ENCODE peak calls at places on chromosomes 1 and 21, in nine cellular contexts. Z is ovary, D is HAP-1, L is right lobe of liver, G is astrocyte, J is uterus, B is thoracic aorta, S is kidney, C is suprapubic skin. I is an unnamed sample. For H3K9me3, the result is how much of the 10 kb centered on the place peaks cover.

GRCh38 chr1:200035397-200035955 is 8.0 kb downstream of the NR5A2 start:
- DNase-seq in Z (no peak), D (no peak), L (no peak), G (no peak), J (no peak), B (no peak), S (no peak), C (no peak), I (peak)

GRCh38 chr1:227941509-227942020 is 6.2 kb downstream of the WNT9A start:
- DNase-seq in Z (peak), D (no peak), L (peak), G (no peak), J (no peak), B (no peak), S (peak), C (peak), I (peak)

GRCh38 chr1:188295157-188295556 is 1466.4 kb downstream of the PLA2G4A start:
- DNase-seq in Z (no peak), D (no peak), L (no peak), G (no peak), J (no peak), B (no peak), S (no peak), C (no peak), I (no peak)

GRCh38 chr1:15919316-15919715 is 56.6 kb downstream of the ZBTB17 start:
- DNase-seq in Z (no peak), D (no peak), L (no peak), G (peak), J (no peak), B (no peak), S (no peak), C (no peak), I (no peak)

GRCh38 chr1:57157818-57158606 is 192.2 kb upstream of the C8B start:
- DNase-seq in Z (no peak), D (no peak), L (no peak), G (no peak), J (no peak), B (no peak), S (no peak), C (no peak), I (no peak)

GRCh38 chr1:59143824-59144223 is 153.1 kb upstream of the FGGY start:
- DNase-seq in Z (no peak), D (no peak), L (no peak), G (no peak), J (no peak), B (no peak), S (no peak), C (no peak), I (no peak)

GRCh38 chr1:97097404-97097925 is 375.9 kb downstream of the PTBP2 start:
- DNase-seq in Z (no peak), D (no peak), L (no peak), G (no peak), J (no peak), B (no peak), S (no peak), C (no peak), I (no peak)

GRCh38 chr1:206469933-206470691 is at the start of gene IKBKE:
- DNase-seq in Z (no peak), D (peak), L (peak), G (peak), J (peak), B (no peak), S (no peak), C (no peak), I (peak)

GRCh38 chr1:165353731-165354671 is 2.5 kb downstream of the LMX1A start:
- DNase-seq in Z (no peak), D (no peak), L (no peak), G (no peak), J (no peak), B (no peak), S (no peak), C (no peak), I (peak)

GRCh38 chr1:6580588-6581270 is 935 bp downstream of the ZBTB48 start:
- DNase-seq in Z (no peak), D (peak), L (peak), G (no peak), J (no peak), B (no peak), S (peak), C (no peak), I (peak)

GRCh38 chr21:34892196-34892595 is 156.9 kb downstream of the RUNX1 start:
- DNase-seq in Z (no peak), D (no peak), L (no peak), G (peak), J (no peak), B (no peak), S (no peak), C (no peak), I (no peak)

GRCh38 chr1:47389735-47390134 is 26.4 kb upstream of the FOXE3 start:
- DNase-seq in Z (no peak), D (no peak), L (no peak), G (no peak), J (no peak), B (no peak), S (no peak), C (no peak), I (no peak)

GRCh38 chr1:219264557-219264956 is 90.9 kb downstream of the LYPLAL1 start:
- DNase-seq in Z (no peak), D (no peak), L (no peak), G (peak), J (no peak), B (no peak), S (no peak), C (no peak), I (no peak)

GRCh38 chr21:38769253-38769780 is 36.4 kb upstream of the ETS2 start:
- DNase-seq in Z (no peak), D (no peak), L (no peak), G (peak), J (no peak), B (no peak), S (no peak), C (no peak), I (no peak)

GRCh38 chr1:89553195-89553584 is 28.6 kb downstream of the LRRC8B start:
- DNase-seq in Z (no peak), D (no peak), L (no peak), G (no peak), J (no peak), B (no peak), S (no peak), C (no peak), I (no peak)

GRCh38 chr1:209490013-209490412 is 93.5 kb upstream of the CAMK1G start:
- DNase-seq in Z (no peak), D (no peak), L (no peak), G (peak), J (no peak), B (no peak), S (no peak), C (no peak), I (peak)

GRCh38 chr1:236211815-236212214 is 69.5 kb downstream of the GPR137B start:
- DNase-seq in Z (no peak), D (no peak), L (no peak), G (no peak), J (no peak), B (no peak), S (no peak), C (no peak), I (no peak)

GRCh38 chr1:241871031-241871430 is 23.0 kb downstream of the EXO1 start:
- DNase-seq in Z (no peak), D (no peak), L (no peak), G (no peak), J (no peak), B (no peak), S (no peak), C (no peak), I (no peak)

GRCh38 chr1:191498318-191498717 is 659.9 kb upstream of the RGS18 start:
- DNase-seq in Z (no peak), D (no peak), L (no peak), G (peak), J (no peak), B (no peak), S (no peak), C (no peak), I (no peak)

GRCh38 chr1:205676002-205676401 is 4.3 kb downstream of the SLC45A3 start:
- DNase-seq in Z (no peak), D (no peak), L (peak), G (no peak), J (no peak), B (no peak), S (no peak), C (no peak), I (peak)

GRCh38 chr1:107510347-107510746 is 369.5 kb downstream of the NTNG1 start:
- DNase-seq in Z (no peak), D (no peak), L (no peak), G (no peak), J (no peak), B (no peak), S (no peak), C (no peak), I (no peak)

GRCh38 chr1:84724128-84724860 is 34.0 kb upstream of the SSX2IP start:
- DNase-seq in Z (no peak), D (peak), L (peak), G (no peak), J (no peak), B (no peak), S (no peak), C (no peak), I (peak)

GRCh38 chr1:66434096-66434495 is 99.9 kb upstream of the SGIP1 start:
- DNase-seq in Z (no peak), D (no peak), L (no peak), G (peak), J (no peak), B (no peak), S (no peak), C (no peak), I (no peak)

GRCh38 chr1:88801575-88802208 is 89.7 kb downstream of the GTF2B start:
- DNase-seq in Z (no peak), D (peak), L (no peak), G (peak), J (no peak), B (no peak), S (no peak), C (no peak), I (no peak)

GRCh38 chr21:44709426-44710293 is 1.7 kb downstream of the TSPEAR start:
- DNase-seq in Z (no peak), D (peak), L (no peak), G (no peak), J (peak), B (no peak), S (peak), C (peak), I (peak)

GRCh38 chr1:45430486-45430885 is 60.5 kb downstream of the TESK2 start:
- DNase-seq in Z (no peak), D (no peak), L (no peak), G (no peak), J (no peak), B (no peak), S (no peak), C (no peak), I (no peak)

GRCh38 chr1:93999806-94000205 is 90.6 kb upstream of the GCLM start:
- DNase-seq in Z (no peak), D (no peak), L (no peak), G (no peak), J (no peak), B (no peak), S (no peak), C (no peak), I (no peak)

GRCh38 chr1:32028746-32029145 is 15.1 kb downstream of the KHDRBS1 start:
- DNase-seq in Z (no peak), D (no peak), L (no peak), G (peak), J (no peak), B (no peak), S (no peak), C (no peak), I (no peak)

GRCh38 chr1:43199093-43199726 is 27.1 kb downstream of the CFAP57 start:
- DNase-seq in Z (no peak), D (no peak), L (no peak), G (no peak), J (no peak), B (no peak), S (no peak), C (no peak), I (no peak)

GRCh38 chr1:25818569-25818968 is 1.2 kb upstream of the MTFR1L start:
- DNase-seq in Z (no peak), D (no peak), L (no peak), G (no peak), J (no peak), B (no peak), S (peak), C (no peak), I (peak)
- H3K9me3 ChIP-seq in Z (under half), D (under half), L (under half), G (under half), J (under half), B (under half), S (under half), C (under half), I (under half)

GRCh38 chr1:79042539-79042938 is 36.0 kb upstream of the ADGRL4 start:
- DNase-seq in Z (no peak), D (no peak), L (no peak), G (no peak), J (no peak), B (no peak), S (no peak), C (no peak), I (no peak)
- H3K9me3 ChIP-seq in Z (under half), D (under half), L (under half), G (under half), J (under half), B (under half), S (under half), C (under half), I (under half)

GRCh38 chr1:5480906-5481305 is 511.3 kb downstream of the NPHP4 start:
- DNase-seq in Z (no peak), D (no peak), L (no peak), G (no peak), J (no peak), B (no peak), S (no peak), C (no peak), I (no peak)
- H3K9me3 ChIP-seq in Z (under half), D (under half), L (under half), G (under half), J (under half), B (under half), S (under half), C (under half), I (under half)

GRCh38 chr1:9284061-9284460 is 8.6 kb upstream of the SPSB1 start:
- DNase-seq in Z (no peak), D (no peak), L (no peak), G (no peak), J (no peak), B (no peak), S (peak), C (no peak), I (no peak)
- H3K9me3 ChIP-seq in Z (under half), D (under half), L (under half), G (under half), J (under half), B (under half), S (under half), C (under half), I (under half)

GRCh38 chr1:152743371-152744145 is 14.3 kb upstream of the KPRP start:
- DNase-seq in Z (no peak), D (no peak), L (no peak), G (no peak), J (no peak), B (no peak), S (no peak), C (no peak), I (no peak)

GRCh38 chr1:152752225-152752624 is 5.6 kb upstream of the KPRP start:
- DNase-seq in Z (no peak), D (no peak), L (no peak), G (peak), J (no peak), B (no peak), S (no peak), C (no peak), I (no peak)

GRCh38 chr1:152745289-152745704 is 12.5 kb upstream of the KPRP start:
- DNase-seq in Z (no peak), D (no peak), L (no peak), G (peak), J (no peak), B (no peak), S (no peak), C (no peak), I (no peak)

GRCh38 chr1:152745765-152746444 is 11.9 kb upstream of the KPRP start:
- DNase-seq in Z (no peak), D (no peak), L (no peak), G (no peak), J (no peak), B (no peak), S (no peak), C (no peak), I (no peak)

DNA sequence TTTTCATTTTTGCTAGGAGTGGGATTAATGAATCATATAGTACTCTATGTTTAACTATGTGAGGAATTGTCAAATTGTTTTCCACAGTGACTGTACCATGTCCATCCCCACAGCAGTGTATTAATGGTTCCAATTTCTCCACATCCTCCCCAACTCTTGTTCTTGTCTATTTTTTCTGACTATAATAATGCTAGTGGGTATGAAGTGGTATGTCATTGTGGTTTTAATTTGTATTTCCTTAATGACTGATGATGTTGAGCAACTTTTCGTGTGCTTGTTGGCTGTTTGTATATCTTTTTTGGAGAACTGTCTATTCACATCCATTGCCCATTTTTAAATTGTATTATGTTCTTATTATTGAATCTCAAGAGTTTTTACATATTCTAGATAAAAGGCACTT is 10.0 kb upstream of the KPRP start:
- DNase-seq in Z (no peak), D (no peak), L (no peak), G (no peak), J (no peak), B (no peak), S (no peak), C (no peak), I (no peak)
- H3K9me3 ChIP-seq in Z (under half), D (under half), L (under half), G (under half), J (under half), B (under half), S (under half), C (under half), I (half or more)

DNA sequence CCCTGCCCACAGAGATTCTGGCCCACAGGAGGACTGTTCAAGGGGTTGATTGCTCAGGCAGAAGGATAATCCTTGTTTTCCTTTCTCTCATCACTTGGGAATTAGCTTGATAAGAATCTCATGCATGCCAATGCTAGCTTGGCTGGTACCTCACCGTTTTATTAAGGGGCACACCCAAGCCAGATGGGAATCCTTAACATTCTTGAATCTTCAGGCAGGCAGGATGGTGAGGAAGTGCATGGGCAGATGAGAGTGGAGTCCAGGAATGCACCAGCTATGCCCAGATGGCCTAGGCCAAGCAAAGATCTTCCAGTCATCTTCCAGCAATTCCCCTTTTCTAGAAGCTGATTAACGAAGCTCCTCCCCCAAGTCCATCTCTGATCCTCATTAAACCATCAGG is 4.1 kb upstream of the LCE7A start:
- DNase-seq in Z (no peak), D (no peak), L (no peak), G (no peak), J (no peak), B (no peak), S (no peak), C (no peak), I (no peak)
- H3K9me3 ChIP-seq in Z (under half), D (under half), L (under half), G (under half), J (under half), B (under half), S (under half), C (under half), I (half or more)

DNA sequence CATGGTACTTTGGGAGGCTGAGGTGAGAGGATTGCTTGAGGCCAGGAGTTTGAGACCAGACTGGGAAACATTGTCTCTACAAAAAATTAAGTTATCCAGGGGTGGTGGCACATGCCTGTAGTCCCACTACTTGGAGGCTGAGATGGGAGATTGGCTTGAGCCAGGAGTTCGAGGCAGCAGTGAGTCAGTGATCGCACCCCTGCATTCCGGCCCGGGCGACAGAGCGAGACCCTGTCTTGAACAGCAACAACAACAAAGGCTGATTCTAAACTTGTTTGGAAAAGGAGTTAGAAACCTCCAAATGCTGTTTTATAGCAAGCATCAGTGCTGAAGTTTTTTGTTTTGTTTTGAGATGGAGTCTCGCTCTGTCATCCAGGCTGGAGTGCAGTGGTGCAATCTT is 14.7 kb downstream of the LYPD8 start:
- DNase-seq in Z (no peak), D (no peak), L (no peak), G (no peak), J (no peak), B (no peak), S (no peak), C (no peak), I (no peak)
- H3K9me3 ChIP-seq in Z (under half), D (under half), L (under half), G (under half), J (under half), B (under half), S (under half), C (under half), I (half or more)

DNA sequence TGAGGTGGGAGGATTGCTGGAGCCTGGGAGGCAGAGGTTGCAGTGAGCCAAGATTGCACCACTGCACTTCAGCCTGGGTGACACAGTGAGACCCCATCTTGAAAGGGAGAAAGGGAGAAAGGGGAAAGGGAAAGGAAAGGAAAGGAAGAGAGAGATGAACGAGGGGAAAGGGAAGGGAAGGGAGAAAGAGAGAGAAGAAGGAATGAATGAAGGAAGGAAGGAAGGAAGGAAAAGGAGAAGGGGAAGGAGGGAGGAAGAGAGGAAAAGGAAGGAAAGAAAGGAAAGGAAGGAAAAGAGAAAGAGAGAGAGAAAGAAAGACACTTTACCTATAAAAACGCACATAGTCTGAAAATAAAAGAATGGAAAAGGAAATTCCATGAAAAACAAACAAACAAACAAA is 18.0 kb downstream of the ZNF695 start:
- DNase-seq in Z (no peak), D (no peak), L (no peak), G (no peak), J (no peak), B (no peak), S (no peak), C (no peak), I (no peak)
- H3K9me3 ChIP-seq in Z (under half), D (under half), L (under half), G (under half), J (under half), B (half or more), S (half or more), C (half or more), I (half or more)